ENCODE peak calls at places on chromosome 12, in six cellular contexts. A is lung, B is NCI-H2081, R is T1000, Z is T-helper 2 cell, I is AG04450. G is an unnamed sample.

GRCh38 chr12:54977857-54978256 is 6.7 kb downstream of the TESPA1 start:
- DNase-seq in B (no peak), I (no peak), Z (peak), R (no peak), A (no peak), G (no peak)

GRCh38 chr12:53596920-53597363 is 29.2 kb downstream of the ATF7 start:
- DNase-seq in B (peak), Z (no peak), R (no peak), I (no peak), A (no peak), G (no peak)

GRCh38 chr12:47852096-47852571 is 32.4 kb upstream of the HDAC7 start:
- DNase-seq in Z (no peak), A (no peak), R (no peak), I (no peak), B (no peak), G (no peak)

GRCh38 chr12:43789941-43790340 is 16.2 kb downstream of the TWF1 start:
- DNase-seq in R (no peak), Z (no peak), B (no peak), A (no peak), I (no peak), G (no peak)

GRCh38 chr12:115700896-115701465 is 576.5 kb downstream of the MED13L start:
- DNase-seq in A (no peak), Z (no peak), I (no peak), R (no peak), B (no peak), G (no peak)

GRCh38 chr12:124380793-124381453 is 86.0 kb downstream of the RFLNA start:
- DNase-seq in I (no peak), B (no peak), Z (no peak), R (no peak), A (no peak), G (no peak)

GRCh38 chr12:4270016-4270669 is 3.4 kb upstream of the CCND2 start:
- DNase-seq in I (no peak), A (no peak), R (no peak), B (no peak), Z (peak), G (no peak)

GRCh38 chr12:32083489-32083888 is 23.2 kb upstream of the BICD1 start:
- DNase-seq in B (no peak), I (no peak), A (no peak), Z (no peak), R (no peak), G (no peak)

GRCh38 chr12:105445261-105446015 is 114.9 kb downstream of the C12orf75 start:
- DNase-seq in R (no peak), A (no peak), I (no peak), B (no peak), Z (no peak), G (peak)

GRCh38 chr12:67430708-67431335 is 161.7 kb downstream of the CAND1 start:
- DNase-seq in B (no peak), Z (no peak), A (peak), I (no peak), R (no peak), G (no peak)